ENCODE peak calls at places on chromosomes 6 and 20, in eight cellular contexts. One of them, this sample, is unnamed.
A peak's percentile ranks its signal among the peaks of the same experiment; 100 is the strongest.

GRCh38 chr20:40713508-40713907 is 24.5 kb upstream of the MAFB start:
- DNase-seq in HT1080: no peak
- DNase-seq in CD8-positive, alpha-beta T cell: no peak
- DNase-seq in left ventricle myocardium superior: no peak
- DNase-seq in DMS 273 treated with DMSO at 0.1 percent for 48 hours: no peak
- DNase-seq in PC-3: no peak
- DNase-seq in stimulated activated CD4-positive, alpha-beta T cell treated with anti-CD3 and anti-CD28 coated beads, TNF-alpha, amount 100 ng/mL, for 1 hour: no peak
- DNase-seq in RPMI7951: no peak
- DNase-seq in this sample: no peak

GRCh38 chr6:54285595-54285994 is 22.6 kb upstream of the TINAG start:
- DNase-seq in HT1080: no peak
- DNase-seq in stimulated activated CD4-positive, alpha-beta T cell treated with anti-CD3 and anti-CD28 coated beads, TNF-alpha, amount 100 ng/mL, for 1 hour: no peak
- DNase-seq in CD8-positive, alpha-beta T cell: no peak
- DNase-seq in left ventricle myocardium superior: no peak
- DNase-seq in RPMI7951: peak; percentile 22
- DNase-seq in DMS 273 treated with DMSO at 0.1 percent for 48 hours: no peak
- DNase-seq in PC-3: no peak
- DNase-seq in this sample: no peak

GRCh38 chr6:163579111-163579879 is 164.8 kb downstream of the QKI start:
- DNase-seq in PC-3: no peak
- DNase-seq in HT1080: no peak
- DNase-seq in left ventricle myocardium superior: no peak
- DNase-seq in stimulated activated CD4-positive, alpha-beta T cell treated with anti-CD3 and anti-CD28 coated beads, TNF-alpha, amount 100 ng/mL, for 1 hour: no peak
- DNase-seq in DMS 273 treated with DMSO at 0.1 percent for 48 hours: no peak
- DNase-seq in RPMI7951: no peak
- DNase-seq in CD8-positive, alpha-beta T cell: no peak
- DNase-seq in this sample: no peak

GRCh38 chr20:11980263-11980662 is 62.6 kb downstream of the BTBD3 start:
- DNase-seq in left ventricle myocardium superior: no peak
- DNase-seq in CD8-positive, alpha-beta T cell: no peak
- DNase-seq in HT1080: no peak
- DNase-seq in stimulated activated CD4-positive, alpha-beta T cell treated with anti-CD3 and anti-CD28 coated beads, TNF-alpha, amount 100 ng/mL, for 1 hour: no peak
- DNase-seq in RPMI7951: no peak
- DNase-seq in DMS 273 treated with DMSO at 0.1 percent for 48 hours: no peak
- DNase-seq in PC-3: no peak
- DNase-seq in this sample: no peak

GRCh38 chr6:73394577-73395354 is at the start of gene DDX43:
- DNase-seq in PC-3: no peak
- DNase-seq in RPMI7951: no peak
- DNase-seq in HT1080: no peak
- DNase-seq in left ventricle myocardium superior: peak; percentile 79
- DNase-seq in DMS 273 treated with DMSO at 0.1 percent for 48 hours: no peak
- DNase-seq in stimulated activated CD4-positive, alpha-beta T cell treated with anti-CD3 and anti-CD28 coated beads, TNF-alpha, amount 100 ng/mL, for 1 hour: no peak
- DNase-seq in CD8-positive, alpha-beta T cell: peak; percentile 19
- DNase-seq in this sample: peak; percentile 19

GRCh38 chr6:10416516-10416862 is 1.6 kb upstream of the TFAP2A start:
- DNase-seq in left ventricle myocardium superior: no peak
- DNase-seq in RPMI7951: no peak
- DNase-seq in HT1080: no peak
- DNase-seq in PC-3: no peak
- DNase-seq in stimulated activated CD4-positive, alpha-beta T cell treated with anti-CD3 and anti-CD28 coated beads, TNF-alpha, amount 100 ng/mL, for 1 hour: no peak
- DNase-seq in CD8-positive, alpha-beta T cell: no peak
- DNase-seq in DMS 273 treated with DMSO at 0.1 percent for 48 hours: no peak
- DNase-seq in this sample: no peak

GRCh38 chr20:34525709-34526416 is 9.6 kb downstream of the DYNLRB1 start:
- DNase-seq in HT1080: peak; percentile 99
- DNase-seq in DMS 273 treated with DMSO at 0.1 percent for 48 hours: no peak
- DNase-seq in left ventricle myocardium superior: peak; percentile 69
- DNase-seq in CD8-positive, alpha-beta T cell: no peak
- DNase-seq in PC-3: peak; percentile 100
- DNase-seq in stimulated activated CD4-positive, alpha-beta T cell treated with anti-CD3 and anti-CD28 coated beads, TNF-alpha, amount 100 ng/mL, for 1 hour: no peak
- DNase-seq in RPMI7951: peak; percentile 100
- DNase-seq in this sample: peak; percentile 99

GRCh38 chr6:52330470-52330869 is 31.5 kb upstream of the PAQR8 start:
- DNase-seq in HT1080: no peak
- DNase-seq in CD8-positive, alpha-beta T cell: no peak
- DNase-seq in PC-3: no peak
- DNase-seq in stimulated activated CD4-positive, alpha-beta T cell treated with anti-CD3 and anti-CD28 coated beads, TNF-alpha, amount 100 ng/mL, for 1 hour: no peak
- DNase-seq in RPMI7951: no peak
- DNase-seq in DMS 273 treated with DMSO at 0.1 percent for 48 hours: no peak
- DNase-seq in left ventricle myocardium superior: no peak
- DNase-seq in this sample: peak; percentile 78

GRCh38 chr6:13715444-13715883 is 3.8 kb upstream of the RANBP9 start:
- DNase-seq in left ventricle myocardium superior: no peak
- DNase-seq in stimulated activated CD4-positive, alpha-beta T cell treated with anti-CD3 and anti-CD28 coated beads, TNF-alpha, amount 100 ng/mL, for 1 hour: no peak
- DNase-seq in DMS 273 treated with DMSO at 0.1 percent for 48 hours: no peak
- DNase-seq in HT1080: peak; percentile 70
- DNase-seq in CD8-positive, alpha-beta T cell: no peak
- DNase-seq in RPMI7951: peak; percentile 68
- DNase-seq in PC-3: peak; percentile 75
- DNase-seq in this sample: peak; percentile 78

GRCh38 chr20:44336086-44336485 is 757 bp upstream of the R3HDML start:
- DNase-seq in left ventricle myocardium superior: no peak
- DNase-seq in PC-3: no peak
- DNase-seq in RPMI7951: no peak
- DNase-seq in stimulated activated CD4-positive, alpha-beta T cell treated with anti-CD3 and anti-CD28 coated beads, TNF-alpha, amount 100 ng/mL, for 1 hour: no peak
- DNase-seq in HT1080: no peak
- DNase-seq in DMS 273 treated with DMSO at 0.1 percent for 48 hours: no peak
- DNase-seq in CD8-positive, alpha-beta T cell: no peak
- DNase-seq in this sample: no peak

GRCh38 chr6:3013486-3013885 is 13.8 kb downstream of the NQO2 start:
- DNase-seq in RPMI7951: peak; percentile 95
- DNase-seq in HT1080: peak; percentile 82
- DNase-seq in stimulated activated CD4-positive, alpha-beta T cell treated with anti-CD3 and anti-CD28 coated beads, TNF-alpha, amount 100 ng/mL, for 1 hour: no peak
- DNase-seq in CD8-positive, alpha-beta T cell: no peak
- DNase-seq in left ventricle myocardium superior: no peak
- DNase-seq in PC-3: peak; percentile 94
- DNase-seq in DMS 273 treated with DMSO at 0.1 percent for 48 hours: no peak
- DNase-seq in this sample: peak; percentile 93

GRCh38 chr6:7166410-7167293 is 58.9 kb downstream of the RREB1 start:
- DNase-seq in left ventricle myocardium superior: peak; percentile 33
- DNase-seq in HT1080: peak; percentile 77
- DNase-seq in RPMI7951: peak; percentile 77
- DNase-seq in stimulated activated CD4-positive, alpha-beta T cell treated with anti-CD3 and anti-CD28 coated beads, TNF-alpha, amount 100 ng/mL, for 1 hour: no peak
- DNase-seq in DMS 273 treated with DMSO at 0.1 percent for 48 hours: no peak
- DNase-seq in PC-3: no peak
- DNase-seq in CD8-positive, alpha-beta T cell: no peak
- DNase-seq in this sample: no peak

GRCh38 chr6:3794092-3794491 is 42.6 kb upstream of the PXDC1 start:
- DNase-seq in left ventricle myocardium superior: no peak
- DNase-seq in DMS 273 treated with DMSO at 0.1 percent for 48 hours: no peak
- DNase-seq in stimulated activated CD4-positive, alpha-beta T cell treated with anti-CD3 and anti-CD28 coated beads, TNF-alpha, amount 100 ng/mL, for 1 hour: no peak
- DNase-seq in PC-3: no peak
- DNase-seq in RPMI7951: no peak
- DNase-seq in CD8-positive, alpha-beta T cell: no peak
- DNase-seq in HT1080: no peak
- DNase-seq in this sample: no peak